ENCODE peak calls at places on chromosomes 16 and 17, in nine cellular contexts. M, X, A, K, W, E, U, T and I are unnamed samples.

GRCh38 chr17:78147315-78147998 is 1.3 kb downstream of the C17orf99 start:
- DNase-seq in W (no peak), M (peak; percentile 81), E (no peak), T (no peak), A (no peak), X (no peak), U (peak; percentile 43), K (no peak), I (no peak)

GRCh38 chr17:42642377-42642776 is 16.7 kb upstream of the TUBG2 start:
- DNase-seq in X (no peak), M (no peak), T (no peak), W (no peak), E (no peak), A (no peak), K (no peak), U (no peak), I (no peak)

GRCh38 chr17:44061446-44061845 is 5.0 kb downstream of the LSM12 start:
- DNase-seq in X (no peak), K (no peak), W (no peak), T (no peak), E (no peak), A (no peak), M (no peak), U (no peak), I (no peak)

GRCh38 chr17:12107905-12108304 is 87.2 kb downstream of the MAP2K4 start:
- DNase-seq in W (no peak), K (no peak), T (no peak), A (no peak), E (no peak), U (no peak), X (no peak), M (no peak), I (no peak)

GRCh38 chr16:81143921-81144471 is 47.8 kb upstream of the GCSH start:
- DNase-seq in A (no peak), T (no peak), M (peak; percentile 93), X (no peak), U (no peak), K (no peak), W (no peak), E (no peak), I (no peak)

GRCh38 chr16:49455991-49456745 is 82.6 kb downstream of the C16orf78 start:
- DNase-seq in T (no peak), E (no peak), M (no peak), K (no peak), X (no peak), W (no peak), A (no peak), U (no peak), I (no peak)

GRCh38 chr17:80100035-80100323 is 1.4 kb upstream of the GAA start:
- DNase-seq in U (no peak), E (no peak), T (no peak), M (no peak), W (no peak), K (no peak), X (no peak), A (no peak), I (no peak)

GRCh38 chr16:86887416-86887815 is 309.1 kb downstream of the FOXL1 start:
- DNase-seq in W (no peak), U (no peak), K (no peak), A (no peak), T (no peak), X (no peak), E (no peak), M (no peak), I (no peak)

GRCh38 chr16:11372924-11373306 is 27.7 kb downstream of the RMI2 start:
- DNase-seq in A (no peak), T (no peak), K (no peak), U (no peak), E (no peak), X (no peak), W (no peak), M (no peak), I (no peak)

GRCh38 chr17:45332989-45333701 is 16.3 kb upstream of the MAP3K14 start:
- DNase-seq in W (no peak), K (no peak), E (no peak), M (no peak), A (no peak), X (no peak), T (no peak), U (peak; percentile 97), I (no peak)

GRCh38 chr16:85521737-85522042 is 91.4 kb upstream of the GSE1 start:
- DNase-seq in K (no peak), U (no peak), A (no peak), M (no peak), X (no peak), E (no peak), T (no peak), W (no peak), I (no peak)

GRCh38 chr17:6095501-6095900 is 25.3 kb downstream of the WSCD1 start:
- DNase-seq in M (no peak), X (no peak), T (no peak), U (no peak), W (no peak), K (no peak), E (no peak), A (no peak), I (peak; percentile 61)

GRCh38 chr16:22232277-22233049 is 26.4 kb downstream of the EEF2K start:
- DNase-seq in M (peak; percentile 84), K (no peak), T (peak; percentile 27), W (no peak), U (no peak), A (no peak), X (no peak), E (no peak), I (no peak)

GRCh38 chr16:88686439-88687253 is at the start of gene SNAI3:
- DNase-seq in E (peak; percentile 78), U (peak; percentile 80), T (peak; percentile 90), A (no peak), K (no peak), W (no peak), X (peak; percentile 71), M (peak; percentile 96), I (no peak)

GRCh38 chr16:7363397-7364053 is 30.9 kb downstream of the RBFOX1 start:
- DNase-seq in T (no peak), K (no peak), W (no peak), X (no peak), U (no peak), A (no peak), E (peak; percentile 44), M (no peak), I (no peak)

GRCh38 chr17:600576-601301 is 113.9 kb downstream of the VPS53 start:
- DNase-seq in T (no peak), K (peak; percentile 43), W (no peak), A (no peak), M (no peak), X (no peak), E (no peak), U (no peak), I (no peak)

GRCh38 chr16:50497592-50497991 is 50.6 kb upstream of the NKD1 start:
- DNase-seq in K (no peak), E (no peak), X (no peak), M (no peak), U (no peak), W (no peak), A (peak; percentile 19), T (no peak), I (no peak)